ENCODE peak calls at places on chromosomes 5 and 9, in four cellular contexts. C, S, J and Q are unnamed samples.

GRCh38 chr5:96344678-96345612 is 88.1 kb downstream of the PCSK1 start:
- DNase-seq in C (peak; percentile 53), S (peak; percentile 66), J (no peak), Q (peak; percentile 66)

GRCh38 chr5:158170060-158170459 is 311.1 kb upstream of the CLINT1 start:
- DNase-seq in C (no peak), S (no peak), J (no peak), Q (no peak)

GRCh38 chr5:129241755-129242154 is 147.2 kb downstream of the ISOC1 start:
- DNase-seq in C (no peak), S (no peak), J (no peak), Q (no peak)

GRCh38 chr5:44389410-44389879 is at the start of gene FGF10:
- DNase-seq in C (no peak), S (no peak), J (no peak), Q (no peak)

GRCh38 chr9:133715295-133715865 is 22.8 kb downstream of the SARDH start:
- DNase-seq in C (no peak), S (peak; percentile 93), J (no peak), Q (no peak)

GRCh38 chr5:74075496-74075895 is 449.5 kb downstream of the ARHGEF28 start:
- DNase-seq in C (no peak), S (no peak), J (no peak), Q (no peak)

GRCh38 chr9:105425817-105426433 is 21.9 kb upstream of the FSD1L start:
- DNase-seq in C (no peak), S (peak; percentile 21), J (no peak), Q (no peak)

GRCh38 chr9:22210262-22210661 is 201.2 kb upstream of the CDKN2B start:
- DNase-seq in C (no peak), S (peak; percentile 58), J (no peak), Q (no peak)

GRCh38 chr5:41482715-41483114 is 27.7 kb downstream of the PLCXD3 start:
- DNase-seq in C (no peak), S (no peak), J (no peak), Q (no peak)

GRCh38 chr9:74035786-74036185 is 461.3 kb upstream of the RORB start:
- DNase-seq in C (no peak), S (peak; percentile 9), J (no peak), Q (no peak)

GRCh38 chr9:86925686-86926085 is 21.6 kb downstream of the GAS1 start:
- DNase-seq in C (no peak), S (peak; percentile 15), J (no peak), Q (no peak)

GRCh38 chr9:108356806-108357205 is 499.0 kb downstream of the ACTL7B start:
- DNase-seq in C (no peak), S (no peak), J (no peak), Q (no peak)

GRCh38 chr5:73306741-73307275 is 133.8 kb downstream of the TMEM174 start:
- DNase-seq in C (no peak), S (peak; percentile 26), J (no peak), Q (no peak)

GRCh38 chr5:147397616-147398015 is 112.3 kb downstream of the DPYSL3 start:
- DNase-seq in C (no peak), S (no peak), J (no peak), Q (no peak)

GRCh38 chr5:5512496-5512895 is 90.0 kb downstream of the ICE1 start:
- DNase-seq in C (no peak), S (no peak), J (no peak), Q (no peak)

GRCh38 chr9:81477669-81478068 is 211.7 kb downstream of the TLE1 start:
- DNase-seq in C (no peak), S (peak; percentile 52), J (no peak), Q (no peak)

GRCh38 chr9:113600871-113601545 is 137.5 kb downstream of the RGS3 start:
- DNase-seq in C (no peak), S (peak; percentile 73), J (no peak), Q (no peak)

GRCh38 chr9:87381746-87382145 is 115.9 kb upstream of the DAPK1 start:
- DNase-seq in C (no peak), S (no peak), J (no peak), Q (no peak)

GRCh38 chr9:108162664-108163063 is 673.1 kb upstream of the KLF4 start:
- DNase-seq in C (no peak), S (peak; percentile 96), J (no peak), Q (no peak)

GRCh38 chr5:67015577-67016290 is 180.9 kb downstream of the CD180 start:
- DNase-seq in C (no peak), S (peak; percentile 62), J (no peak), Q (no peak)

GRCh38 chr5:51890435-51891116 is 507.3 kb downstream of the ISL1 start:
- DNase-seq in C (no peak), S (no peak), J (no peak), Q (no peak)

GRCh38 chr9:85349046-85349445 is 392.7 kb downstream of the AGTPBP1 start:
- DNase-seq in C (no peak), S (no peak), J (no peak), Q (no peak)

GRCh38 chr5:61805101-61805500 is 473.0 kb downstream of the ZSWIM6 start:
- DNase-seq in C (no peak), S (peak; percentile 73), J (no peak), Q (no peak)

GRCh38 chr9:134784612-134785305 is 95.9 kb upstream of the FCN2 start:
- DNase-seq in C (no peak), S (no peak), J (no peak), Q (no peak)

GRCh38 chr5:125719681-125720676 is 703.2 kb upstream of the GRAMD2B start:
- DNase-seq in C (peak; percentile 95), S (peak; percentile 56), J (no peak), Q (no peak)

GRCh38 chr9:112168197-112168596 is 6.9 kb downstream of the SUSD1 start:
- DNase-seq in C (no peak), S (no peak), J (no peak), Q (peak; percentile 7)

GRCh38 chr9:128936171-128936865 is 11.1 kb downstream of the DOLK start:
- DNase-seq in C (no peak), S (no peak), J (no peak), Q (no peak)

GRCh38 chr5:170446365-170446764 is 57.2 kb upstream of the KCNMB1 start:
- DNase-seq in C (no peak), S (no peak), J (no peak), Q (no peak)

GRCh38 chr5:133059621-133060020 is 7.8 kb downstream of the HSPA4 start:
- DNase-seq in C (no peak), S (no peak), J (no peak), Q (no peak)

GRCh38 chr5:168842571-168843205 is 263.5 kb upstream of the PANK3 start:
- DNase-seq in C (no peak), S (no peak), J (no peak), Q (no peak)

GRCh38 chr9:18594837-18595236 is 120.9 kb downstream of the ADAMTSL1 start:
- DNase-seq in C (no peak), S (no peak), J (no peak), Q (no peak)

GRCh38 chr5:134794136-134794535 is 35.6 kb downstream of the DDX46 start:
- DNase-seq in C (no peak), S (no peak), J (no peak), Q (no peak)

GRCh38 chr9:120405860-120406259 is 174.1 kb downstream of the CDK5RAP2 start:
- DNase-seq in C (no peak), S (no peak), J (no peak), Q (no peak)